ENCODE peak calls at places on chromosomes 16 and 17, in seven cellular contexts. K is H9, B is mesenchymal stem cell, P is IMR-90, Q is trophoblast cell, A is neuronal stem cell, G is H1. J is an unnamed sample. For H3K4me1, the result is how much of the 10 kb centered on the place peaks cover.

GRCh38 chr16:24577167-24577566 is 37.8 kb downstream of the RBBP6 start:
- DNase-seq in K (no peak), B (no peak), P (peak), Q (no peak), A (no peak), G (no peak), J (no peak)

GRCh38 chr16:53080345-53081031 is 25.7 kb downstream of the CHD9 start:
- DNase-seq in K (no peak), B (peak), P (peak), Q (peak), A (no peak), G (no peak), J (peak)

GRCh38 chr16:19963306-19963705 is 78.7 kb upstream of the GPRC5B start:
- DNase-seq in K (peak), B (no peak), P (no peak), Q (no peak), A (no peak), G (no peak), J (no peak)

GRCh38 chr17:17837380-17837821 is 615 bp upstream of the SREBF1 start:
- DNase-seq in K (peak), B (peak), P (peak), Q (peak), A (no peak), G (no peak), J (peak)

GRCh38 chr17:41345992-41346391 is 4.6 kb downstream of the KRT33A start:
- DNase-seq in K (no peak), B (no peak), P (no peak), Q (no peak), A (no peak), G (no peak), J (no peak)

GRCh38 chr16:85914423-85914794 is 15.4 kb downstream of the IRF8 start:
- DNase-seq in K (no peak), B (no peak), P (no peak), Q (no peak), A (no peak), G (no peak), J (no peak)

GRCh38 chr17:78092794-78093324 is 35.7 kb downstream of the TMC6 start:
- DNase-seq in K (no peak), B (no peak), P (no peak), Q (no peak), A (no peak), G (no peak), J (no peak)

GRCh38 chr16:12089492-12090161 is 113.1 kb downstream of the SNX29 start:
- DNase-seq in K (peak), B (peak), P (peak), Q (no peak), A (no peak), G (no peak), J (peak)

GRCh38 chr16:77888786-77889185 is 100.4 kb downstream of the VAT1L start:
- DNase-seq in K (no peak), B (no peak), P (peak), Q (no peak), A (no peak), G (no peak), J (no peak)

GRCh38 chr17:27577884-27578717 is 52.9 kb upstream of the LGALS9 start:
- DNase-seq in K (no peak), B (peak), P (peak), Q (peak), A (no peak), G (no peak), J (peak)

GRCh38 chr16:58339452-58339938 is 44.7 kb upstream of the PRSS54 start:
- DNase-seq in K (peak), B (peak), P (no peak), Q (peak), A (no peak), G (no peak), J (peak)

GRCh38 chr17:35028531-35029262 is 34.8 kb downstream of the RFFL start:
- DNase-seq in K (no peak), B (no peak), P (peak), Q (no peak), A (no peak), G (no peak), J (no peak)

GRCh38 chr16:57297856-57298255 is 13.4 kb upstream of the PLLP start:
- DNase-seq in K (peak), B (no peak), P (no peak), Q (no peak), A (no peak), G (no peak), J (peak)

GRCh38 chr17:21573961-21574610 is 118.2 kb upstream of the KCNJ18 start:
- DNase-seq in K (no peak), B (no peak), P (peak), Q (peak), A (no peak), G (no peak), J (no peak)

GRCh38 chr16:31200821-31201510 is 1.6 kb downstream of the PYCARD start:
- DNase-seq in K (no peak), B (peak), P (no peak), Q (peak), A (no peak), G (no peak), J (peak)

GRCh38 chr17:32518856-32519768 is 32.3 kb downstream of the CDK5R1 start:
- DNase-seq in K (peak), B (peak), P (no peak), Q (peak), A (peak), G (peak), J (peak)

GRCh38 chr17:7132511-7133094 is 18.0 kb upstream of the ASGR2 start:
- DNase-seq in K (peak), B (peak), P (no peak), Q (peak), A (peak), G (peak), J (peak)

GRCh38 chr17:15291674-15292361 is 26.7 kb upstream of the PMP22 start:
- DNase-seq in K (no peak), B (no peak), P (peak), Q (no peak), A (no peak), G (no peak), J (no peak)

GRCh38 chr17:45838751-45839150 is 5.9 kb upstream of the SPPL2C start:
- DNase-seq in K (no peak), B (no peak), P (no peak), Q (no peak), A (no peak), G (no peak), J (no peak)

GRCh38 chr17:33385713-33386112 is 92.6 kb upstream of the ASIC2 start:
- DNase-seq in K (no peak), B (no peak), P (no peak), Q (peak), A (no peak), G (no peak), J (peak)

GRCh38 chr17:80899402-80900268 is 92.0 kb upstream of the CHMP6 start:
- DNase-seq in K (peak), B (peak), P (peak), Q (peak), A (no peak), G (peak), J (peak)

GRCh38 chr17:64698725-64699124 is 36.6 kb upstream of the SMURF2 start:
- DNase-seq in K (no peak), B (no peak), P (peak), Q (peak), A (no peak), G (no peak), J (no peak)

GRCh38 chr17:47714773-47715396 is 18.2 kb upstream of the TBX21 start:
- DNase-seq in K (no peak), B (no peak), P (no peak), Q (no peak), A (no peak), G (no peak), J (no peak)

GRCh38 chr16:1906846-1907165 is 11.4 kb downstream of the HS3ST6 start:
- DNase-seq in K (no peak), B (no peak), P (no peak), Q (no peak), A (no peak), G (no peak), J (no peak)
- H3K23ac ChIP-seq in K (no peak), B (no peak), P (no peak), Q (no peak), A (no peak), G (no peak), J (no peak)

DNA sequence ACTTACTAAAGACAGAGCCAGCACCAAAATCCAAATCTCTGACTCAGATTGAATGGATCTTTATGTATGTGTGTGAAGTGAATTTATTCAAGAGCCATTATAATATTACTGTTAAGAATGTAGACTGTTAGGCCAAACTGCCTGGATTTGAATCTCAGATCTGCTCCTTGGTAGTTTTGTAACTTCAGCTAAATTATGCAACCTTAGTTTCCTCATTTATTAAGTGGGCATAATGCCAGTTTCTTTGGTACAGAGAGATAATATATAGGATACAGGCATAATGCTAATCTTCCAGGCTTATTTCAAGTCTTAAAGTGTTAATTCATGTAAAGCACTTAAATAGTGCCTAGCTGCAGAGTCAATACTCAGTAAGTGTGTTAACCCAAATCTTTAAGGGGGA is 12.8 kb downstream of the CNEP1R1 start:
- DNase-seq in K (no peak), B (peak), P (peak), Q (peak), A (no peak), G (no peak), J (no peak)
- H3K4me1 ChIP-seq in K (under half), B (under half), P (under half), Q (under half), A (under half), G (under half), J (under half)

DNA sequence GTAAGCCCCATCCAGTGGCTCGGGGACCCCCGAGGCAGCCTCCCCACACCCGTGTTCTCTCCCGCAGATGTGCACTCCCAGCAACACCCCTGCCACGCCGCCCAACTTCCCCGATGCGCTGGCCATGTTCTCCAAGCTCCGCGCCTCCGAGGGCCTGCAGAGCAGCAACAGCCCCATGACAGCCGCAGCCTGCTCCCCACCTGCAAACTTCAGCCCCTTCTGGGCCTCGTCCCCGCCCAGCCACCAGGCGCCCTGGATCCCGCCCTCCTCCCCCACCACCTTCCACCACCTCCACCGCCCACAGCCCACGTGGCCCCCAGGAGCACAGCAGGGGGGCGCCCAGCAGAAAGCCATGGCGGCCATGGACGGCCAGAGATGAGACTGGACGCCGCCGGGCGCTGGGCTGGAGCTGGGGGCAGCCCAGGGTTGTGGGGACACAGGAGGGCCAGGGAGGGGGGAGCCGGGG is 5.0 kb downstream of the UBALD2 start:
- DNase-seq in K (no peak), B (no peak), P (no peak), Q (no peak), A (no peak), G (no peak), J (no peak)
- H3K4me2 ChIP-seq in K (no peak), B (no peak), P (no peak), Q (no peak), A (no peak), G (no peak), J (no peak)

GRCh38 chr17:70674061-70674460 is 504.7 kb downstream of the KCNJ2 start:
- DNase-seq in K (no peak), B (no peak), P (no peak), Q (no peak), A (no peak), G (no peak), J (no peak)
- H3K23ac ChIP-seq in K (no peak), B (no peak), P (no peak), Q (no peak), A (no peak), G (no peak), J (no peak)

GRCh38 chr17:1560582-1561170 is 1.9 kb downstream of the PITPNA start:
- DNase-seq in K (no peak), B (peak), P (no peak), Q (no peak), A (no peak), G (no peak), J (no peak)
- H3K4me1 ChIP-seq in K (under half), B (under half), P (under half), Q (under half), A (under half), G (under half), J (under half)

GRCh38 chr17:16537130-16537458 is 31.9 kb downstream of the ZNF287 start:
- DNase-seq in K (no peak), B (no peak), P (no peak), Q (no peak), A (no peak), G (no peak), J (no peak)
- H3K4me2 ChIP-seq in K (peak), B (no peak), P (no peak), Q (peak), A (no peak), G (peak), J (no peak)

GRCh38 chr16:89402962-89403361 is 87.4 kb downstream of the ANKRD11 start:
- DNase-seq in K (no peak), B (no peak), P (no peak), Q (no peak), A (no peak), G (no peak), J (no peak)
- H3K23ac ChIP-seq in K (no peak), B (no peak), P (no peak), Q (no peak), A (peak), G (no peak), J (no peak)

DNA sequence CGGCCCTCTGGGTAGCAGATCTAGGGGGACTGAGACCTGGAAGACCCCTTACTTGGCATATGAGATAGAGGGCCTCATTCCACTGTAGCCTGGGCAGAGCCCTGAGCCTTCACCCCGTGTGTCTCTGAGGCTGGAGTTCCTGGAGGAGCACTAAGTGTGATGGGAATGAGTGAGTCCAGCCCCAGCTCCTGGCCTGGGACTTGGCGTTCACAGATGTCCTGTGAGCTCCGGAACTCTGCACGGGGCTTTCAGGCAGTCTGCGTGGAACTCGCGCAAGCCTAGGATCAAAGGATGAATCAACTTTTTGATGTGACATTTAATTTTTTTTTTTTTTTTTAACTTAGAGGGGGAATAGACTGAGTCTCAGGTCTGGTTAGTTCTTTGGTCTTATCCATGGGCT is 1.8 kb downstream of the NKD1 start:
- DNase-seq in K (no peak), B (no peak), P (no peak), Q (no peak), A (no peak), G (no peak), J (no peak)
- H3K4me1 ChIP-seq in K (under half), B (under half), P (under half), Q (under half), A (under half), G (under half), J (under half)